ENCODE peak calls at places on chromosomes 12 and 14, in six cellular contexts. O is CD8-positive, alpha-beta T cell; R is heart left ventricle; V is astrocyte; F is WTC11; I is cardiac muscle cell. H is an unnamed sample.

GRCh38 chr14:38290601-38291190 is 34.8 kb upstream of the CLEC14A start:
- DNase-seq in O (no peak), R (no peak), V (peak; percentile 97), F (no peak), I (no peak), H (no peak)

GRCh38 chr12:124469193-124469888 is 98.1 kb downstream of the NCOR2 start:
- DNase-seq in O (no peak), R (no peak), V (no peak), F (peak; percentile 68), I (no peak), H (no peak)

GRCh38 chr12:90020006-90020405 is 311.4 kb upstream of the ATP2B1 start:
- DNase-seq in O (no peak), R (no peak), V (peak; percentile 12), F (no peak), I (no peak), H (no peak)

GRCh38 chr14:87142568-87143211 is 850.3 kb downstream of the GALC start:
- DNase-seq in O (no peak), R (no peak), V (no peak), F (no peak), I (no peak), H (no peak)

GRCh38 chr14:26403760-26404159 is 194.1 kb downstream of the NOVA1 start:
- DNase-seq in O (no peak), R (no peak), V (no peak), F (no peak), I (no peak), H (no peak)

GRCh38 chr12:126518596-126519200 is 1453.5 kb downstream of the AACS start:
- DNase-seq in O (no peak), R (no peak), V (peak; percentile 49), F (no peak), I (no peak), H (no peak)

GRCh38 chr14:51704465-51705050 is 52.8 kb downstream of the FRMD6 start:
- DNase-seq in O (no peak), R (no peak), V (no peak), F (no peak), I (no peak), H (no peak)

GRCh38 chr14:73759714-73760597 is 45.8 kb upstream of the PNMA1 start:
- DNase-seq in O (peak; percentile 97), R (peak; percentile 97), V (peak; percentile 97), F (peak; percentile 95), I (peak; percentile 96), H (peak; percentile 94)

GRCh38 chr12:52524898-52525591 is 4.9 kb upstream of the KRT5 start:
- DNase-seq in O (peak; percentile 5), R (no peak), V (no peak), F (no peak), I (no peak), H (no peak)

GRCh38 chr12:15603461-15604085 is 185.6 kb downstream of the EPS8 start:
- DNase-seq in O (no peak), R (no peak), V (no peak), F (no peak), I (peak; percentile 44), H (no peak)

GRCh38 chr12:53496752-53497032 is 2.6 kb downstream of the MAP3K12 start:
- DNase-seq in O (no peak), R (no peak), V (no peak), F (no peak), I (no peak), H (no peak)

GRCh38 chr12:93347054-93347786 is 30.5 kb upstream of the NUDT4 start:
- DNase-seq in O (no peak), R (no peak), V (no peak), F (no peak), I (no peak), H (no peak)

GRCh38 chr12:112850343-112850742 is 56.4 kb upstream of the OAS1 start:
- DNase-seq in O (no peak), R (no peak), V (no peak), F (no peak), I (no peak), H (no peak)

GRCh38 chr12:53174881-53175491 is 5.5 kb upstream of the ZNF740 start:
- DNase-seq in O (no peak), R (no peak), V (peak; percentile 6), F (peak; percentile 63), I (peak; percentile 60), H (no peak)

GRCh38 chr14:23694085-23694975 is 58.2 kb downstream of the DHRS2 start:
- DNase-seq in O (no peak), R (no peak), V (no peak), F (peak; percentile 37), I (peak; percentile 85), H (no peak)

GRCh38 chr14:23119362-23120327 is 590 bp upstream of the CEBPE start:
- DNase-seq in O (peak; percentile 44), R (no peak), V (no peak), F (no peak), I (no peak), H (peak; percentile 71)

GRCh38 chr12:124722871-124723270 is 140.8 kb downstream of the SCARB1 start:
- DNase-seq in O (no peak), R (no peak), V (no peak), F (no peak), I (no peak), H (no peak)

GRCh38 chr12:29634057-29634456 is 136.6 kb upstream of the OVCH1 start:
- DNase-seq in O (no peak), R (no peak), V (peak; percentile 26), F (no peak), I (peak; percentile 15), H (no peak)

GRCh38 chr12:80815351-80815750 is 98.6 kb downstream of the MYF5 start:
- DNase-seq in O (no peak), R (no peak), V (no peak), F (no peak), I (no peak), H (no peak)

GRCh38 chr14:50520947-50521815 is 11.2 kb downstream of the MAP4K5 start:
- DNase-seq in O (peak; percentile 29), R (no peak), V (peak; percentile 89), F (no peak), I (no peak), H (peak; percentile 51)

GRCh38 chr12:5546616-5547015 is 114.7 kb downstream of the NTF3 start:
- DNase-seq in O (no peak), R (no peak), V (no peak), F (no peak), I (no peak), H (no peak)

GRCh38 chr12:29053567-29053966 is 95.5 kb upstream of the FAR2 start:
- DNase-seq in O (no peak), R (no peak), V (no peak), F (no peak), I (no peak), H (no peak)

GRCh38 chr12:78181544-78182162 is 351.0 kb downstream of the NAV3 start:
- DNase-seq in O (no peak), R (no peak), V (no peak), F (peak; percentile 23), I (peak; percentile 36), H (no peak)

GRCh38 chr12:14111230-14111865 is 129.9 kb upstream of the GRIN2B start:
- DNase-seq in O (no peak), R (no peak), V (no peak), F (peak; percentile 42), I (peak; percentile 44), H (peak; percentile 58)

GRCh38 chr12:4164591-4165558 is 108.7 kb upstream of the CCND2 start:
- DNase-seq in O (peak; percentile 63), R (peak; percentile 78), V (peak; percentile 59), F (peak; percentile 77), I (peak; percentile 52), H (peak; percentile 71)

GRCh38 chr14:53011053-53011462 is 60.2 kb upstream of the FERMT2 start:
- DNase-seq in O (no peak), R (peak; percentile 74), V (peak; percentile 99), F (peak; percentile 22), I (peak; percentile 30), H (no peak)

GRCh38 chr14:31261859-31262739 is 54.5 kb upstream of the HECTD1 start:
- DNase-seq in O (no peak), R (no peak), V (peak; percentile 47), F (no peak), I (no peak), H (no peak)

GRCh38 chr12:29782285-29782820 is 1.4 kb downstream of the TMTC1 start:
- DNase-seq in O (no peak), R (no peak), V (peak; percentile 77), F (no peak), I (peak; percentile 42), H (peak; percentile 53)

GRCh38 chr12:96218989-96219678 is 25.0 kb downstream of the ELK3 start:
- DNase-seq in O (no peak), R (no peak), V (no peak), F (no peak), I (no peak), H (no peak)

GRCh38 chr12:79086546-79086945 is 222.0 kb downstream of the SYT1 start:
- DNase-seq in O (no peak), R (no peak), V (no peak), F (no peak), I (no peak), H (no peak)

GRCh38 chr12:131833896-131834641 is 5.9 kb downstream of the MMP17 start:
- DNase-seq in O (no peak), R (no peak), V (peak; percentile 16), F (no peak), I (no peak), H (no peak)

DNA sequence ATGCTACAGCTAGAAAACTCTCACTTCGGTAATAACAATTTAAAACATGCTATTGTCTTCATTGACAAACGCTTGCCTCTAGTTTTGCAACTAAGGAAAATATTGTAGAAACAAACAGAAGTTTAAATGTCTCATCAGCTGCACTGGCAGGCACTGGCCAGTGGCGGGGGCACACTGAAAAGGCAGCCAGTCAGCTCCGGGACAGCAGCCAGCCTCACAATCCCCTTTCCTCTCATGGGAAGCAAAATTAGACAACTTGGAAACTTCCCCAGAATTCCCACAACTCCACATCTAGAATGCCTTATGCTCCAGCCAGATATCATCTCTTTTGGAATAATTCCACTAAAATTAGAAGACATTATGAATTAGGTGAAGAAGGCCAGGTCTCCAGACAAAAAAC is 72.0 kb downstream of the CLIP1 start:
- DNase-seq in O (no peak), R (peak; percentile 78), V (peak; percentile 72), F (no peak), I (no peak), H (no peak)
- TF ChIP-seq CTCF in O (no peak), R (peak; percentile 48), V (no peak), F (no peak), I (peak; percentile 46), H (no peak)

GRCh38 chr14:32375663-32376062 is 46.6 kb downstream of the AKAP6 start:
- DNase-seq in O (no peak), R (no peak), V (no peak), F (no peak), I (no peak), H (no peak)
- TF ChIP-seq CTCF in O (no peak), R (no peak), V (no peak), F (no peak), I (no peak), H (no peak)

GRCh38 chr12:50112456-50113218 is 601 bp downstream of the COX14 start:
- DNase-seq in O (no peak), R (no peak), V (no peak), F (no peak), I (peak; percentile 69), H (no peak)
- TF ChIP-seq CTCF in O (no peak), R (no peak), V (no peak), F (no peak), I (no peak), H (no peak)

GRCh38 chr14:47044841-47045240 is 393.3 kb upstream of the RPL10L start:
- DNase-seq in O (no peak), R (no peak), V (peak; percentile 1), F (peak; percentile 31), I (peak; percentile 53), H (no peak)

GRCh38 chr14:47040490-47040889 is 388.9 kb upstream of the RPL10L start:
- DNase-seq in O (no peak), R (no peak), V (peak; percentile 6), F (no peak), I (peak; percentile 79), H (no peak)

GRCh38 chr14:47039336-47039735 is 387.8 kb upstream of the RPL10L start:
- DNase-seq in O (no peak), R (no peak), V (no peak), F (no peak), I (peak; percentile 12), H (no peak)
- TF ChIP-seq CTCF in O (no peak), R (no peak), V (no peak), F (no peak), I (no peak), H (no peak)

H was measured in GM13977.